ENCODE peak calls at places on chromosomes 6 and 20, in nine cellular contexts. Q is HCT116, C is transverse colon, Y is cardiac fibroblast, G is heart right ventricle, X is dorsolateral prefrontal cortex, L is PC-9, J is choroid plexus epithelial cell, Z is PC-3. W is an unnamed sample.

GRCh38 chr6:27025351-27025750 is 222.2 kb upstream of the PRSS16 start:
- DNase-seq in Q (no peak), J (peak; percentile 7), G (no peak), Y (peak; percentile 25), X (no peak), L (no peak), Z (peak; percentile 30), C (no peak), W (no peak)

GRCh38 chr6:134245041-134245440 is 72.9 kb downstream of the SGK1 start:
- DNase-seq in G (no peak), X (no peak), J (peak; percentile 90), Z (peak; percentile 55), L (no peak), C (no peak), Y (peak; percentile 76), Q (no peak), W (no peak)

GRCh38 chr20:53677447-53678314 is 84.0 kb upstream of the ZNF217 start:
- DNase-seq in C (peak; percentile 64), G (peak; percentile 38), Y (peak; percentile 50), L (no peak), Z (no peak), J (peak; percentile 71), X (no peak), Q (no peak), W (peak; percentile 56)

GRCh38 chr6:134422426-134423231 is 104.7 kb upstream of the SGK1 start:
- DNase-seq in Y (peak; percentile 99), X (no peak), C (no peak), G (no peak), J (peak; percentile 99), Z (peak; percentile 87), Q (peak; percentile 28), L (peak; percentile 78), W (no peak)

GRCh38 chr6:109202409-109203264 is 107.3 kb downstream of the CEP57L1 start:
- DNase-seq in X (no peak), G (no peak), J (no peak), L (no peak), Z (peak; percentile 36), Y (peak; percentile 19), C (no peak), Q (no peak), W (peak; percentile 47)

GRCh38 chr20:19789009-19789408 is 31.0 kb downstream of the RIN2 start:
- DNase-seq in C (no peak), Q (no peak), L (no peak), Y (no peak), Z (no peak), G (no peak), X (no peak), J (no peak), W (no peak)

GRCh38 chr6:149905371-149905910 is 7.5 kb upstream of the RAET1E start:
- DNase-seq in G (no peak), X (no peak), Z (no peak), L (no peak), J (no peak), Q (no peak), C (no peak), Y (no peak), W (no peak)

GRCh38 chr6:54846857-54847721 is 518 bp downstream of the FAM83B start:
- DNase-seq in X (no peak), Y (no peak), L (peak; percentile 38), Z (peak; percentile 10), G (no peak), J (no peak), C (peak; percentile 30), Q (no peak), W (no peak)

GRCh38 chr6:53770690-53771320 is 24.0 kb upstream of the LRRC1 start:
- DNase-seq in Z (no peak), C (no peak), G (no peak), J (peak; percentile 54), X (no peak), Y (no peak), L (no peak), Q (no peak), W (no peak)

GRCh38 chr20:52809003-52809402 is 163.2 kb upstream of the TSHZ2 start:
- DNase-seq in X (no peak), C (no peak), J (no peak), Z (no peak), Y (no peak), L (no peak), G (no peak), Q (no peak), W (no peak)

GRCh38 chr6:2744206-2744771 is 6.4 kb downstream of the MYLK4 start:
- DNase-seq in Y (peak; percentile 29), L (no peak), C (no peak), Q (no peak), X (no peak), G (peak; percentile 47), J (peak; percentile 53), Z (peak; percentile 53), W (no peak)

GRCh38 chr6:164826831-164827468 is 482.5 kb downstream of the C6orf118 start:
- DNase-seq in J (no peak), Q (no peak), L (no peak), G (no peak), C (no peak), Z (peak; percentile 5), Y (no peak), X (no peak), W (no peak)

GRCh38 chr6:141169419-141169818 is 963.3 kb upstream of the GJE1 start:
- DNase-seq in L (no peak), X (no peak), Y (peak; percentile 91), Z (no peak), J (peak; percentile 97), C (no peak), Q (no peak), G (no peak), W (no peak)

GRCh38 chr20:17377222-17377621 is 150.4 kb downstream of the PCSK2 start:
- DNase-seq in Q (no peak), C (no peak), Z (no peak), X (no peak), J (no peak), G (no peak), Y (no peak), L (no peak), W (no peak)

GRCh38 chr6:122657601-122658000 is 47.4 kb downstream of the PKIB start:
- DNase-seq in L (peak; percentile 65), J (peak; percentile 39), X (no peak), C (no peak), G (no peak), Z (peak; percentile 47), Q (no peak), Y (no peak), W (no peak)

DNA sequence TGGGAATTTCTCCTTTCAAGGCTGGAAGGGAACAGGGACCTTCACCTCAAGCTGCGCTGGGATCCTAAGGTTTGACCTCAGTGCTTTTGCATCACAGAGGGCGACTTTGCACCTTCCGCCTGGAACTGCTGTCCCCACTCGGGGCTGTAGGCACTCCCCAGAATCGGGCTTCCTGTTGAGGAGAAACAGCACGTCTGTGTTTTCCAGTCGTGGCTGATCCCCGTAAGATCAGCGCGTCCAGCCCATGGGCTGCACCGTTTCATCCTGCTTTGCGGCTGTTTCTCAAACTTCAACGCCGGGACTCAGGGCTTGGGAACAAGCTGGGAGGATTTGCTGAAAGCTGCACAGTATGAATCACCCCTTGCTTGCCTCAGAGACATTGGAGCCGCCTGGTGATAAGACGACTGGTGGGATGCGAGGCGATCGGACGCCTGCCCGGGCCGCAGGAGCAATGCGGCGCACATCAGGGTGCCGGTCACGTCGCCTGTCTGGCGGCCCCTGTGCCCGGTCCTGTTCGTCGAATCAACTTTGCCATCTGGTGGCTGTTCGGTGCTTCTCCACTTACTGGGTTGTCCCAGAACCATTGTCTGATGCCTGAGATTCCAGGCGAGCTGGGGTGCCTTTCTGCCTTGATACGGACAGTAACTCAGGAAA is 53.6 kb upstream of the FRMD1 start:
- DNase-seq in Z (peak; percentile 47), G (peak; percentile 75), J (peak; percentile 80), L (no peak), C (no peak), Y (peak; percentile 78), Q (no peak), X (peak; percentile 83), W (peak; percentile 25)
- TF ChIP-seq CTCF in Z (peak; percentile 48), G (peak; percentile 73), J (peak; percentile 56), L (no peak), C (peak; percentile 26), Y (peak; percentile 53), Q (peak; percentile 32), X (peak; percentile 75), W (no peak)

GRCh38 chr6:34788111-34788510 is 3.8 kb upstream of the BLTP3A start:
- DNase-seq in C (no peak), Y (no peak), L (no peak), Z (no peak), Q (no peak), G (no peak), J (no peak), X (no peak), W (no peak)

GRCh38 chr6:34791842-34792604 is at the start of gene BLTP3A:
- DNase-seq in C (peak; percentile 75), G (peak; percentile 65), L (no peak), Y (peak; percentile 55), J (peak; percentile 57), Q (peak; percentile 33), X (peak; percentile 74), Z (peak; percentile 80), W (peak; percentile 76)

GRCh38 chr6:34793877-34794276 is 2.0 kb downstream of the BLTP3A start:
- DNase-seq in Z (no peak), C (no peak), X (no peak), Y (no peak), L (no peak), G (no peak), Q (no peak), J (no peak), W (no peak)

GRCh38 chr6:34792605-34793500 is 970 bp downstream of the BLTP3A start:
- DNase-seq in L (peak; percentile 76), C (peak; percentile 25), X (no peak), Y (peak; percentile 75), J (peak; percentile 69), Z (peak; percentile 65), Q (no peak), G (peak; percentile 18), W (peak; percentile 45)

GRCh38 chr6:34791164-34791841 is 580 bp upstream of the BLTP3A start:
- DNase-seq in C (peak; percentile 64), L (no peak), X (peak; percentile 82), Z (peak; percentile 41), Q (peak; percentile 10), Y (peak; percentile 39), J (peak; percentile 28), G (peak; percentile 58), W (peak; percentile 58)
- TF ChIP-seq CTCF in C (no peak), L (peak; percentile 34), X (peak; percentile 28), Z (peak; percentile 61), Q (no peak), Y (no peak), J (peak; percentile 40), G (no peak), W (no peak)

DNA sequence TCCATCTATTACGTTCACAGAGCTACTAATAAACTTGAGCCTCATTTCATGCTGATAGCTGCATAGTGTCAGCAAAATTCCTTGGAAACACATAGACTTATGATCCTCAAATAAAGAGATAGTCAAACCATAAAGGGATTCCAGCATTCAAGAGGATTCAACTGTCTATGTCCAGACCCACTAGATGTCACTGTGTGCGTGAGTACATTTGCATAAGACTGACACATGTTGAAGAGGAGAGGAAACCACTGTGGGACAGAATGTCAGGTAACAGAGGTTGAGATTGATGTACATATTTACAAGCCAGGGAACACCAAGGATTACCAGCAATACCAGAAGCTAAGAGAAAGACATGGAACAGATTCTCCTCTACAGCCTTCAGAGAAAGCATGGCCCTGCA is 266.5 kb downstream of the COL12A1 start:
- DNase-seq in C (no peak), J (peak; percentile 43), G (no peak), Z (peak; percentile 36), Q (peak; percentile 49), L (no peak), X (no peak), Y (peak; percentile 30), W (no peak)
- TF ChIP-seq CTCF in C (no peak), J (peak; percentile 21), G (no peak), Z (peak; percentile 33), Q (peak; percentile 31), L (no peak), X (no peak), Y (no peak), W (no peak)

GRCh38 chr20:43409041-43409913 is 48.4 kb upstream of the SRSF6 start:
- DNase-seq in C (no peak), Y (peak; percentile 65), X (no peak), J (peak; percentile 63), Q (peak; percentile 51), Z (peak; percentile 65), G (no peak), L (no peak), W (peak; percentile 9)
- TF ChIP-seq CTCF in C (peak; percentile 42), Y (peak; percentile 72), X (peak; percentile 14), J (peak; percentile 77), Q (peak; percentile 78), Z (peak; percentile 95), G (peak; percentile 31), L (peak; percentile 90), W (peak; percentile 70)

W was measured in activated CD8-positive, alpha-beta T cell treated with anti-CD3 and anti-CD28 coated beads for 36 hours.